ENCODE peak calls at places on chromosomes 11 and 22, in four cellular contexts. A is K562, P is WTC11, I is HepG2. L is an unnamed sample.
A peak's percentile ranks its signal among the peaks of the same experiment; 100 is the strongest.

GRCh38 chr11:92846542-92847125 is 122.8 kb upstream of the MTNR1B start:
- DNase-seq in A (no peak), P (no peak), I (no peak), L (no peak)

GRCh38 chr22:38204784-38205183 is 3.0 kb downstream of the MAFF start:
- DNase-seq in I (no peak), A (no peak), P (no peak), L (no peak)

GRCh38 chr11:79520086-79520485 is 79.3 kb upstream of the TENM4 start:
- DNase-seq in A (no peak), P (no peak), I (no peak), L (no peak)

GRCh38 chr22:19621372-19622060 is 92.8 kb upstream of the SEPTIN5 start:
- DNase-seq in I (no peak), P (no peak), A (no peak), L (no peak)

GRCh38 chr11:126510621-126511370 is 155.3 kb downstream of the ST3GAL4 start:
- DNase-seq in I (no peak), A (no peak), P (no peak), L (no peak)

GRCh38 chr11:86477495-86478155 is 102.9 kb downstream of the CCDC81 start:
- DNase-seq in P (no peak), A (no peak), I (no peak), L (no peak)

GRCh38 chr11:27234043-27234668 is 128.9 kb downstream of the CCDC34 start:
- DNase-seq in A (no peak), P (no peak), I (peak; percentile 82), L (peak; percentile 82)

GRCh38 chr11:67274768-67275605 is 8.7 kb downstream of the GRK2 start:
- DNase-seq in P (peak; percentile 8), I (no peak), A (no peak), L (no peak)

GRCh38 chr11:87076260-87076783 is 38.6 kb downstream of the TMEM135 start:
- DNase-seq in A (no peak), P (no peak), I (no peak), L (no peak)

GRCh38 chr11:119189393-119189792 is 4.1 kb downstream of the NHERF4 start:
- DNase-seq in I (no peak), P (no peak), A (no peak), L (no peak)

GRCh38 chr11:66970808-66971442 is 4.2 kb upstream of the C11orf86 start:
- DNase-seq in P (no peak), I (peak; percentile 95), A (no peak), L (peak; percentile 90)

GRCh38 chr11:66851251-66851620 is 5.6 kb upstream of the LRFN4 start:
- DNase-seq in A (no peak), I (no peak), P (no peak), L (no peak)

GRCh38 chr22:49962751-49963646 is 2.4 kb downstream of the PIM3 start:
- DNase-seq in A (no peak), I (no peak), P (peak; percentile 19), L (no peak)

GRCh38 chr11:13883042-13883441 is 79.5 kb upstream of the SPON1 start:
- DNase-seq in I (no peak), A (no peak), P (no peak), L (no peak)

GRCh38 chr11:120034881-120035620 is 102.9 kb downstream of the TRIM29 start:
- DNase-seq in A (no peak), P (no peak), I (no peak), L (no peak)

GRCh38 chr22:45302047-45302446 is 7.7 kb upstream of the FAM118A start:
- DNase-seq in A (no peak), I (peak; percentile 81), P (no peak), L (peak; percentile 57)

GRCh38 chr11:23278121-23278520 is 417.8 kb upstream of the CCDC179 start:
- DNase-seq in I (no peak), P (no peak), A (no peak), L (no peak)

GRCh38 chr11:122032317-122032716 is 83.7 kb downstream of the BLID start:
- DNase-seq in I (no peak), A (no peak), P (no peak), L (no peak)

GRCh38 chr11:119092880-119093665 is 8.4 kb downstream of the HMBS start:
- DNase-seq in A (no peak), P (no peak), I (peak; percentile 43), L (no peak)

GRCh38 chr11:130434521-130435223 is 6.3 kb upstream of the ADAMTS8 start:
- DNase-seq in P (peak; percentile 74), I (peak; percentile 63), A (peak; percentile 75), L (peak; percentile 78)

GRCh38 chr22:23533771-23534191 is 46.3 kb downstream of the IGLL1 start:
- DNase-seq in I (no peak), P (no peak), A (peak; percentile 55), L (peak; percentile 28)

GRCh38 chr11:132072880-132073213 is 702.4 kb downstream of the NTM start:
- DNase-seq in P (no peak), A (no peak), I (no peak), L (no peak)

GRCh38 chr11:6298605-6299004 is 21.7 kb downstream of the CAVIN3 start:
- DNase-seq in I (peak; percentile 38), P (peak; percentile 86), A (no peak), L (peak; percentile 72)

GRCh38 chr11:20457001-20457768 is 69.7 kb downstream of the PRMT3 start:
- DNase-seq in A (no peak), P (no peak), I (no peak), L (no peak)

GRCh38 chr11:60950933-60951610 is 904 bp downstream of the SLC15A3 start:
- DNase-seq in P (peak; percentile 51), A (no peak), I (no peak), L (no peak)

GRCh38 chr11:119223856-119224255 is 17.7 kb downstream of the CBL start:
- DNase-seq in P (no peak), A (no peak), I (no peak), L (no peak)

GRCh38 chr11:72745511-72745910 is 6.7 kb downstream of the ARAP1 start:
- DNase-seq in A (no peak), I (no peak), P (no peak), L (no peak)

GRCh38 chr11:102914238-102915043 is 39.7 kb upstream of the MMP12 start:
- DNase-seq in P (peak; percentile 34), I (peak; percentile 4), A (no peak), L (peak; percentile 18)

GRCh38 chr11:125207866-125208425 is 43.4 kb downstream of the PKNOX2 start:
- DNase-seq in I (no peak), P (no peak), A (no peak), L (no peak)

GRCh38 chr11:128400382-128401203 is 186.8 kb downstream of the ETS1 start:
- DNase-seq in I (no peak), P (no peak), A (no peak), L (no peak)

GRCh38 chr22:50293441-50294318 is 13.8 kb downstream of the PLXNB2 start:
- DNase-seq in P (peak; percentile 85), I (peak; percentile 87), A (no peak), L (no peak)

GRCh38 chr22:46087816-46088277 is 62.5 kb upstream of the PPARA start:
- DNase-seq in A (peak; percentile 74), P (peak; percentile 44), I (no peak), L (peak; percentile 67)

GRCh38 chr11:24859801-24860300 is 363.0 kb downstream of the LUZP2 start:
- DNase-seq in I (no peak), P (no peak), A (no peak), L (no peak)

GRCh38 chr11:2777871-2778629 is 78.3 kb upstream of the KCNQ1OT1 start:
- DNase-seq in P (peak; percentile 12), A (peak; percentile 57), I (no peak), L (no peak)

GRCh38 chr22:44259366-44260215 is 53.2 kb downstream of the SHISAL1 start:
- DNase-seq in I (no peak), P (peak; percentile 9), A (no peak), L (no peak)

GRCh38 chr22:24465566-24465965 is 29.6 kb upstream of the UPB1 start:
- DNase-seq in A (no peak), P (no peak), I (peak; percentile 24), L (peak; percentile 14)

GRCh38 chr11:85182437-85183109 is 444.6 kb downstream of the DLG2 start:
- DNase-seq in P (peak; percentile 23), A (peak; percentile 10), I (peak; percentile 21), L (peak; percentile 57)
- TF ChIP-seq NR3C1 in P (no peak), A (no peak), I (no peak), L (no peak)

GRCh38 chr11:11251394-11251970 is 101.6 kb downstream of the CSNK2A3 start:
- DNase-seq in P (no peak), I (no peak), A (no peak), L (no peak)
- TF ChIP-seq NR3C1 in P (no peak), I (no peak), A (no peak), L (no peak)

DNA sequence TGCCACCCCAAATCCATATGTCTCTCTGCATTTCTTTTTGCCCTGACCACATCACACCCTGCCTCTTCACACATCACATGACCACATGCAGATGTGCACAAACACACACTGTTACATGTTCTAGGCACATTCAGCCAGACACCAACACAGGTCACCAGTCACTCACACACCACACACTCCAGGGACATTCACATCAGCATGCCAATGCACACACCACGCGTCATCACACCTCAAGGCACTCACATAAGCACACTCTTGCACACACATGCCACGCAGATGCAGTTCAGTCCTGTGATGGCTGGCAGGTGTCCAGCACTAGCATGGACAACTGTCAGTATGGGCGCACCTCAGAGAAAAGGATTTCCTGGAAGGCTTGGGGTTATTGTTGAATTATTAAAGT is 77.0 kb upstream of the MYOD1 start:
- DNase-seq in P (no peak), A (no peak), I (no peak), L (no peak)
- TF ChIP-seq NR3C1 in P (no peak), A (no peak), I (no peak), L (no peak)

GRCh38 chr22:42993651-42994275 is 21.2 kb downstream of the PACSIN2 start:
- DNase-seq in I (peak; percentile 99), A (no peak), P (no peak), L (no peak)

GRCh38 chr22:42991010-42991651 is 23.8 kb downstream of the PACSIN2 start:
- DNase-seq in P (no peak), A (no peak), I (no peak), L (no peak)

GRCh38 chr22:42992886-42993479 is 22.0 kb downstream of the PACSIN2 start:
- DNase-seq in I (no peak), P (no peak), A (no peak), L (no peak)

GRCh38 chr22:42992092-42992491 is 22.9 kb downstream of the PACSIN2 start:
- DNase-seq in P (no peak), I (no peak), A (no peak), L (no peak)

DNA sequence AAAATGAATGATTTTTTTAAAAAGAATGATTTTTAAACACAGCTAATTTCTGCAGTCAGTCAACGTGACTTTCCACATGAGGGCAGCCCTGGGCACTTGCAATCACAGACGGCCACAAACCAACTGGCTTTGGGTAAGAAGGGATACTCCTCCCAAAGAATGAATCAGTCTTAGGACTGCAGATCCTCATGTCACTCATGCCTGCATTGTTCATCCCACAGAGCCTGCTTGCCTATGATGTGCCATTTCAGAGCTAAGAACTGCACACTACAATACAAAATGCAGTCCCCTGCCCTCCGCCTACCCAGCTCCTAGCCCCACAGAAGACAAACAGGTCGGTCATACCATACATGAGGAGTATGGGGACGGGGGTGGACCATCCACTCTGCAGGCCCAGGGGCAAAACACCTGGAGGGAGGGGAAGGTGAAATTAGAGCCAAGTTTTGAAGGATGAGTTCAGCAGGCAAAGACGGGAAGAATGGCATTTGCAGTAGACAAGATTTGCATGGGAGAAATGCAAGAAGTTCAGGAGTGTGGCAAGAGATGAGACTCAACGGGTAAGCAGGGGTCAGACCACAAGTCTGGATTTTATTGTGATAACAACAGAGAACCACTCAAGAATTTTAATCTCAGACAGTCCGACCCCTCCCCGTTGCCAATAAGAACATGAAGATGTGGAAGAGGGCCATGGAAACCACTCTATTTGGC is 24.7 kb downstream of the PACSIN2 start:
- DNase-seq in P (no peak), I (peak; percentile 45), A (no peak), L (peak; percentile 73)
- TF ChIP-seq NR3C1 in P (no peak), I (no peak), A (no peak), L (no peak)

GRCh38 chr11:10415817-10416392 is 39.2 kb upstream of the AMPD3 start:
- DNase-seq in P (no peak), A (no peak), I (no peak), L (no peak)
- TF ChIP-seq NR3C1 in P (no peak), A (no peak), I (no peak), L (no peak)

L was measured in A549.